ENCODE peak calls at places on chromosomes 11 and 22, in nine cellular contexts. One of them, this sample, is unnamed.

GRCh38 chr11:61008971-61009370 is 37.5 kb downstream of the CD6 start:
- DNase-seq in NCI-H1092: no peak
- DNase-seq in right cardiac atrium: no peak
- DNase-seq in activated CD8-positive, alpha-beta memory T cell treated with anti-CD3 and anti-CD28 coated beads for 1 hour: no peak
- DNase-seq in NCI-H1436: no peak
- DNase-seq in foreskin fibroblast: no peak
- DNase-seq in Karpas-422: no peak
- DNase-seq in myocyte: no peak
- DNase-seq in Caco-2: no peak
- DNase-seq in this sample: no peak

GRCh38 chr22:38766076-38766777 is 10.4 kb upstream of the SUN2 start:
- DNase-seq in NCI-H1092: peak; percentile 61
- DNase-seq in right cardiac atrium: no peak
- DNase-seq in activated CD8-positive, alpha-beta memory T cell treated with anti-CD3 and anti-CD28 coated beads for 1 hour: peak; percentile 30
- DNase-seq in NCI-H1436: no peak
- DNase-seq in foreskin fibroblast: peak; percentile 58
- DNase-seq in Karpas-422: peak; percentile 64
- DNase-seq in myocyte: peak; percentile 86
- DNase-seq in Caco-2: peak; percentile 76
- DNase-seq in this sample: no peak

GRCh38 chr22:19350947-19351346 is 59.4 kb upstream of the CLTCL1 start:
- DNase-seq in NCI-H1092: no peak
- DNase-seq in right cardiac atrium: no peak
- DNase-seq in activated CD8-positive, alpha-beta memory T cell treated with anti-CD3 and anti-CD28 coated beads for 1 hour: no peak
- DNase-seq in NCI-H1436: no peak
- DNase-seq in foreskin fibroblast: no peak
- DNase-seq in Karpas-422: no peak
- DNase-seq in myocyte: no peak
- DNase-seq in Caco-2: no peak
- DNase-seq in this sample: no peak

GRCh38 chr11:7668911-7669310 is 4.4 kb downstream of the CYB5R2 start:
- DNase-seq in NCI-H1092: no peak
- DNase-seq in right cardiac atrium: no peak
- DNase-seq in activated CD8-positive, alpha-beta memory T cell treated with anti-CD3 and anti-CD28 coated beads for 1 hour: no peak
- DNase-seq in NCI-H1436: no peak
- DNase-seq in foreskin fibroblast: no peak
- DNase-seq in Karpas-422: no peak
- DNase-seq in myocyte: no peak
- DNase-seq in Caco-2: no peak
- DNase-seq in this sample: no peak

GRCh38 chr11:59216654-59217640 is 4.2 kb upstream of the MPEG1 start:
- DNase-seq in NCI-H1092: no peak
- DNase-seq in right cardiac atrium: no peak
- DNase-seq in activated CD8-positive, alpha-beta memory T cell treated with anti-CD3 and anti-CD28 coated beads for 1 hour: no peak
- DNase-seq in NCI-H1436: no peak
- DNase-seq in foreskin fibroblast: peak; percentile 64
- DNase-seq in Karpas-422: peak; percentile 96
- DNase-seq in myocyte: no peak
- DNase-seq in Caco-2: no peak
- DNase-seq in this sample: no peak

GRCh38 chr11:67483901-67484665 is 1.3 kb downstream of the AIP start:
- DNase-seq in NCI-H1092: no peak
- DNase-seq in right cardiac atrium: no peak
- DNase-seq in activated CD8-positive, alpha-beta memory T cell treated with anti-CD3 and anti-CD28 coated beads for 1 hour: no peak
- DNase-seq in NCI-H1436: no peak
- DNase-seq in foreskin fibroblast: no peak
- DNase-seq in Karpas-422: peak; percentile 65
- DNase-seq in myocyte: no peak
- DNase-seq in Caco-2: no peak
- DNase-seq in this sample: no peak

GRCh38 chr11:31902706-31903105 is 91.6 kb upstream of the PAX6 start:
- DNase-seq in NCI-H1092: no peak
- DNase-seq in right cardiac atrium: no peak
- DNase-seq in activated CD8-positive, alpha-beta memory T cell treated with anti-CD3 and anti-CD28 coated beads for 1 hour: no peak
- DNase-seq in NCI-H1436: no peak
- DNase-seq in foreskin fibroblast: no peak
- DNase-seq in Karpas-422: no peak
- DNase-seq in myocyte: no peak
- DNase-seq in Caco-2: no peak
- DNase-seq in this sample: no peak

GRCh38 chr11:70415642-70416395 is 17.5 kb downstream of the CTTN start:
- DNase-seq in NCI-H1092: no peak
- DNase-seq in right cardiac atrium: no peak
- DNase-seq in activated CD8-positive, alpha-beta memory T cell treated with anti-CD3 and anti-CD28 coated beads for 1 hour: no peak
- DNase-seq in NCI-H1436: no peak
- DNase-seq in foreskin fibroblast: peak; percentile 12
- DNase-seq in Karpas-422: no peak
- DNase-seq in myocyte: no peak
- DNase-seq in Caco-2: no peak
- DNase-seq in this sample: no peak

GRCh38 chr11:119416606-119417580 is 6.1 kb downstream of the THY1 start:
- DNase-seq in NCI-H1092: no peak
- DNase-seq in right cardiac atrium: no peak
- DNase-seq in activated CD8-positive, alpha-beta memory T cell treated with anti-CD3 and anti-CD28 coated beads for 1 hour: no peak
- DNase-seq in NCI-H1436: no peak
- DNase-seq in foreskin fibroblast: peak; percentile 56
- DNase-seq in Karpas-422: peak; percentile 51
- DNase-seq in myocyte: peak; percentile 84
- DNase-seq in Caco-2: no peak
- DNase-seq in this sample: no peak

GRCh38 chr11:85759915-85760314 is 51.0 kb downstream of the SYTL2 start:
- DNase-seq in NCI-H1092: no peak
- DNase-seq in right cardiac atrium: no peak
- DNase-seq in activated CD8-positive, alpha-beta memory T cell treated with anti-CD3 and anti-CD28 coated beads for 1 hour: no peak
- DNase-seq in NCI-H1436: no peak
- DNase-seq in foreskin fibroblast: peak; percentile 86
- DNase-seq in Karpas-422: no peak
- DNase-seq in myocyte: peak; percentile 72
- DNase-seq in Caco-2: peak; percentile 47
- DNase-seq in this sample: no peak

GRCh38 chr22:38657248-38657909 is 941 bp downstream of the CBY1 start:
- DNase-seq in NCI-H1092: no peak
- DNase-seq in right cardiac atrium: no peak
- DNase-seq in activated CD8-positive, alpha-beta memory T cell treated with anti-CD3 and anti-CD28 coated beads for 1 hour: no peak
- DNase-seq in NCI-H1436: no peak
- DNase-seq in foreskin fibroblast: no peak
- DNase-seq in Karpas-422: peak; percentile 83
- DNase-seq in myocyte: peak; percentile 13
- DNase-seq in Caco-2: peak; percentile 41
- DNase-seq in this sample: no peak

GRCh38 chr11:61509058-61510029 is 795 bp downstream of the LRRC10B start:
- DNase-seq in NCI-H1092: peak; percentile 87
- DNase-seq in right cardiac atrium: peak; percentile 88
- DNase-seq in activated CD8-positive, alpha-beta memory T cell treated with anti-CD3 and anti-CD28 coated beads for 1 hour: peak; percentile 17
- DNase-seq in NCI-H1436: peak; percentile 83
- DNase-seq in foreskin fibroblast: peak; percentile 79
- DNase-seq in Karpas-422: peak; percentile 88
- DNase-seq in myocyte: peak; percentile 34
- DNase-seq in Caco-2: peak; percentile 87
- DNase-seq in this sample: no peak